ENCODE peak calls at places on chromosomes 11 and 22, in ten cellular contexts. X is cardiac muscle cell, L is lower leg skin, T is AG04449, Z is heart left ventricle, D is astrocyte of the cerebellum, B is lung, S is mucosa of descending colon, H is BE2C, G is MM.1S. J is an unnamed sample.

GRCh38 chr11:119049081-119049480 is 7.9 kb downstream of the HYOU1 start:
- DNase-seq in L (no peak), X (no peak), Z (no peak), S (peak), T (no peak), G (no peak), B (no peak), D (no peak), H (no peak), J (no peak)

GRCh38 chr22:37631448-37632173 is 7.9 kb upstream of the SH3BP1 start:
- DNase-seq in L (no peak), Z (no peak), G (no peak), S (no peak), D (no peak), X (no peak), H (no peak), T (no peak), B (no peak), J (no peak)

GRCh38 chr11:19953909-19954308 is 206.4 kb downstream of the DBX1 start:
- DNase-seq in T (peak), B (no peak), Z (no peak), S (no peak), D (peak), H (no peak), X (peak), L (no peak), G (no peak), J (peak)

GRCh38 chr11:131957891-131958290 is 587.5 kb downstream of the NTM start:
- DNase-seq in G (no peak), B (no peak), Z (no peak), X (no peak), L (no peak), S (no peak), H (no peak), T (no peak), D (no peak), J (no peak)

GRCh38 chr11:130388607-130389205 is 39.7 kb downstream of the ADAMTS8 start:
- DNase-seq in D (no peak), L (no peak), S (no peak), B (no peak), T (no peak), H (no peak), Z (no peak), X (no peak), G (no peak), J (no peak)

GRCh38 chr11:19597876-19598275 is 114.8 kb upstream of the NAV2 start:
- DNase-seq in D (no peak), G (no peak), Z (no peak), L (peak), T (no peak), B (no peak), X (no peak), S (no peak), H (no peak), J (no peak)

GRCh38 chr11:77724639-77725038 is 87.0 kb upstream of the CLNS1A start:
- DNase-seq in S (no peak), H (no peak), L (no peak), Z (no peak), T (no peak), B (no peak), X (no peak), G (no peak), D (no peak), J (no peak)

GRCh38 chr22:24503137-24503850 is 8.2 kb downstream of the UPB1 start:
- DNase-seq in H (peak), T (no peak), B (peak), L (no peak), X (peak), Z (peak), G (peak), D (peak), S (no peak), J (peak)

GRCh38 chr11:45885274-45885920 is at the start of gene MAPK8IP1:
- DNase-seq in X (peak), Z (no peak), H (peak), T (no peak), G (peak), L (no peak), B (peak), S (peak), D (no peak), J (peak)

GRCh38 chr11:12880327-12880726 is 128.8 kb upstream of the RASSF10 start:
- DNase-seq in T (no peak), G (no peak), S (no peak), Z (no peak), X (no peak), H (no peak), D (no peak), L (no peak), B (no peak), J (no peak)

GRCh38 chr11:112859787-112860186 is 101.4 kb upstream of the NCAM1 start:
- DNase-seq in Z (no peak), L (no peak), X (no peak), S (no peak), B (no peak), H (no peak), G (no peak), T (no peak), D (no peak), J (no peak)

GRCh38 chr11:78460468-78460867 is 42.8 kb upstream of the GAB2 start:
- DNase-seq in X (no peak), H (no peak), T (no peak), B (no peak), L (no peak), Z (no peak), D (no peak), S (no peak), G (no peak), J (peak)

GRCh38 chr22:22616636-22617035 is 27.8 kb upstream of the GGTLC2 start:
- DNase-seq in G (peak), T (no peak), D (no peak), X (no peak), S (no peak), H (no peak), L (no peak), B (no peak), Z (no peak), J (peak)

GRCh38 chr11:94885133-94885532 is 88.2 kb downstream of the CWC15 start:
- DNase-seq in G (no peak), T (no peak), B (peak), H (no peak), L (peak), Z (no peak), S (no peak), D (peak), X (no peak), J (peak)

GRCh38 chr11:88420165-88420781 is 82.7 kb upstream of the CTSC start:
- DNase-seq in B (peak), L (no peak), Z (no peak), H (no peak), X (no peak), S (no peak), D (no peak), G (no peak), T (peak), J (peak)

GRCh38 chr11:118841469-118842222 is 42.0 kb upstream of the CXCR5 start:
- DNase-seq in H (no peak), G (peak), B (no peak), D (no peak), Z (no peak), T (no peak), L (no peak), X (no peak), S (no peak), J (no peak)

GRCh38 chr11:75174348-75174747 is 23.4 kb downstream of the SLCO2B1 start:
- DNase-seq in Z (no peak), L (no peak), H (no peak), S (no peak), B (no peak), G (no peak), D (no peak), T (no peak), X (no peak), J (no peak)

DNA sequence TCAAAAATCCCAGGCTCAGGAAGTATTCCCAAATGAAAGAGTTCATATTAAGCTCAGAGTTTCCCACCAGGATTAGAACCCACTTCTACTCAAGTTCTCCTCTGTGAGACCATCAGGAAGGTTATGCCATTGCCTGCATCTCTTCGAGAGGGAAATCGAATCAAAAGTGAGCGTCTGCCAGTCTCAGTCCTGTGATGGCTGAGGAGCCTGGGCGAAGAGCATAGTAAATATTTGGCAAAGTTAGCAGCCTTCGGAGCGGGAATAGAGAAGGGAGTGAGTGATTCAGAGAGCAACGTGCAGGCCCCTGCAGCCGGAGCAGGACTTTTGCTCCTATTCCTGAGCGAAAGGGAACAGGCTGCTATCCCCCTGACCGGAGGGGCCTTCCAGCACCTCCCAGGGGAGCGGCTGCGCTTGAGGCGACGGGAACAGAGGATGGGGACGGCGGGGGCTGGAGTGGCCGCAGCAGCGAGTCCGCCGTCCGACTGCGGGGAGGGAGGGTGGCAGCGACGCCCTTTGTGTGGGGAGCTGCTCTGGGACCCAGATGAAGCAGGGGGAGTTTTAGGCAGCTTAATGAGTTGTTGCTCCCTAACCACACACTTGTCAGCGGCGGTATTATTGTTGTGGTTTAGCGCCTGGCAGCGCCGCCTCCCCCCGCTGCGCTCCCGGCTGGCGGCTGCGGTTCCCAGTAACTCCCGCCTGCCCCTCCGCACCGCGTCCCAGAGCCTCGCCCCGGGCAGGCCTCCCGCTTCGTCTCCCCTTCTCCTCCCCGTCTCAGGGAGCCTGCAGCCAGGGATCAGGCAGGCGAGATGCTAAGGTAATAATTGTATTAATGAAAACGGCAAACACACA is 21.7 kb upstream of the NRGN start:
- DNase-seq in T (no peak), Z (peak), L (no peak), G (peak), B (peak), H (peak), S (no peak), D (peak), X (peak), J (peak)
- TF ChIP-seq CTCF in T (no peak), Z (no peak), L (no peak), G (no peak), B (no peak), H (no peak), S (no peak), D (no peak), X (no peak), J (no peak)

DNA sequence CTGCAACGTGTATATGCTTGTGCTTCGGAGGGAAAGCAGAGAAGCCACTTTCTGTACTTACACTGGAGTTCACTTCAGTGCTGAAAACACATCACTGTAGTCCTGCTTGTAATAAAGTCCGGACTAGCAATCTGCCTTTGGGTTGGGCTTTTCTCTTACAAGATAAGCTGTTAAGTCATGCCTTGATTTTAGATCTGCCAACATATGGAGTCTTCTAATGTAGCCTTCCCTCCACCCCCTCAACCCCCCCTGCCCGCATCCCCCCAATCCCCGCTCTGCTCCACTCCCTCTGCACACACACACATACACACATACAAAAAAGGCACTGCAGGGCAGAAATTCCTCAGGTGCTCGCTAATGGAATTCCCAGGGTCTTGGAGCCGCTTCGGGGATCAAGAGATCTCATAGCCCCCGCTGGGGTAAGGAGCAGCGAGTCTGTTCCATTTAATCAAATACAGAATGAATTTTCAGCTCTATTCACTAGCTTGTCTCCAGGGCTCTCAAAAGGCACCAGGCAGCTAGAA is 3.4 kb downstream of the CDON start:
- DNase-seq in X (no peak), D (no peak), S (no peak), G (no peak), B (no peak), Z (no peak), L (no peak), T (no peak), H (no peak), J (no peak)
- H3K4me3 ChIP-seq in X (no peak), D (no peak), S (no peak), G (no peak), B (no peak), Z (no peak), L (no peak), T (no peak), H (peak), J (no peak)

DNA sequence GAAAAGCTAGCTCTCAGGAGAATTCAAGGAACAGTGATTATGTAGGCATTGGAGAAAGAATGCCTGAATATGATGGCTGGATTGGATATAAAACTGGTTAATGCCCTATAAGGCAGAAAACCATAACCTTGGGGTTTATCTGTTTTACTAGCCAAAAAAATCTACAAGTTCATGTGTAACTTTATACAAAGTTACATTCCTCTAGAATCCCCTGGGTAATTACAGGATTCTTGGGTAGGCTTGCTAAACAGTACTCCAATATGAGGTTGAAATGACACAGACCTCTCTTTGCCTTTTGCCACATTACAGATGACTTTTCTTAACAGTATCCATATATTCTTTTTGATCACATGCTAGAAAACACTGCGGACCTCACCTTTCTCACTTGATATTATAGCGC is 26.0 kb downstream of the TSPAN18 start:
- DNase-seq in B (no peak), D (no peak), G (no peak), L (no peak), S (no peak), H (no peak), X (no peak), T (no peak), Z (no peak), J (no peak)
- TF ChIP-seq CTCF in B (no peak), D (no peak), G (no peak), L (no peak), S (no peak), H (no peak), X (no peak), T (no peak), Z (no peak), J (no peak)

DNA sequence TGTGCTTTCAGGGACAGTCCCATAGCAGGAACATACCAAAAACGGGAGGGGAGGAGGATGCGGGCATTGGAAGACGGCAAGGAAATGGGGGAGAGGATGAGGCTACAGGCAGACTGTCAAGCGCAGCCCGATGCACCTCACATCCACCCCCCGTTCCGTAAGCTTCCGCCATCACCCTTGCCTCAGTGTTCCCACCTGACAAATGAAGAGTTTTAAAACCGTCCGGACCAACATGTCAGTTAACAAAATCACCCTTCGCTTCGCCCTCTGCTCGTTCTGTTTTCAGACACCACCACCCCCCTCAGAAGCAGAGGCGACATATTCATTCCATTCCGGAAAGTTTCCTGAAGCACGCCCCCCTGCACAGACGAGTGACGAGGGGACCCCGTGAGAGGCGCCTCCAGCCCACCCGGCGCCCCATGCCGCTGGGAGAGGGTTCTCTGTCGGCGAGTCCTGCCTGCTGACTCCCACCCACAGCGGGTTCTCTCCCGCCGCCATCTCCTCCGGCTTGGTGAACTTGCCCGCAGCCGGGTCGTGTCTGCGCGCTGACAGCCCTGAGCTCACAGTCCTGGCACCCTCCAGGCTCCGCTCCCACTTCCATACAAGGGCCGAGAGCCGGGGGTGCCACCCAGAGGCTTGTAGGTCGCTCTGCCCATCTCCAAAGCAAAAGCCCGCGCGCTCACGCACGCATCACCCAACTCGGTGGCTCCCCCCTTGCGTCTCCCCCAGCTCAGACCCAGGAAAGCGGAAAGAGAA is 1.5 kb downstream of the IGSF9B start:
- DNase-seq in L (no peak), G (no peak), B (no peak), D (no peak), X (peak), S (peak), T (no peak), H (peak), Z (peak), J (no peak)
- H3K4me3 ChIP-seq in L (no peak), G (no peak), B (no peak), D (peak), X (peak), S (no peak), T (no peak), H (peak), Z (peak), J (no peak)

GRCh38 chr22:34057726-34058125 is 137.4 kb upstream of the LARGE1 start:
- DNase-seq in D (no peak), S (no peak), L (no peak), X (no peak), G (no peak), Z (no peak), T (no peak), H (no peak), B (no peak), J (no peak)

DNA sequence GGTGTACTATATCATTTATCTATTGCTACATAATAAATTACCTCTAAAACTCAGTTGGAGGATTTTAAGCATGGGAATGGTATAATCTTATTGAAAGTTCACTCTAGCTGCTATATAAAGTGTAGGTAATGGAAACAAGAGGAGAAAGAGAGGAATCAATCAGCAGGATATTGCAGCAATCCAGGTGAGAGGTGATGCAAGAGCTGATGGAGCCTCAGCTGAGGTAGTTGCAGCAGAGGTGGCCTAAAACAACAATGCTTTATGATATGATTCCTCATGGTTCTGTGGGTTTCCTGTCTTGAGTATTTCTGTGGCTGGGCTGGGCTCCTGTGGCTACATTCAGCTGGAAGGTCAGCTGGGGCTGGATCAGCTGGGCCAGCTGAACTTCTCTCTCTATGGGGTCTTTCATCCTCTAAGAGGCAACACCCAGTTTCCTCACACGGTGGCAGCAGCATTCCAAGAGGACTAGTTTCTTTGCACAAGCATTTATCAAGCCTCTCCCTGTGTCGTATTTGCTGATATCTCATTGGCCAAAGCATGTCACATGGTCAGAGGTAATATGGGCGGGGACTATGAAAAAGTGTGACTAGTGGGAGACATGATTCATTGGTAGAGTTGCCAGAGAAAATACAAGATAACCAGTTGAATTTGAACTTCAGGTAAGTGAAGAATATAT is 135.4 kb upstream of the LARGE1 start:
- DNase-seq in G (peak), S (no peak), Z (no peak), D (no peak), B (no peak), H (peak), T (no peak), L (no peak), X (peak), J (peak)
- TF ChIP-seq CTCF in G (peak), S (no peak), Z (peak), D (no peak), B (no peak), H (no peak), T (no peak), L (no peak), X (no peak), J (no peak)

GRCh38 chr11:59141673-59142460 is 789 bp upstream of the FAM111A start:
- DNase-seq in D (peak), B (no peak), S (no peak), Z (no peak), X (no peak), G (no peak), T (no peak), H (no peak), L (no peak), J (no peak)

GRCh38 chr11:59144096-59144495 is 1.4 kb downstream of the FAM111A start:
- DNase-seq in D (no peak), B (no peak), Z (no peak), H (no peak), L (no peak), G (no peak), T (no peak), X (no peak), S (no peak), J (no peak)

GRCh38 chr11:59144579-59145345 is 2.1 kb downstream of the FAM111A start:
- DNase-seq in D (peak), S (peak), B (peak), Z (peak), X (peak), L (peak), H (no peak), T (no peak), G (peak), J (peak)

GRCh38 chr11:59142530-59143507 is at the start of gene FAM111A:
- DNase-seq in G (peak), B (peak), T (peak), H (peak), D (peak), Z (peak), S (peak), L (peak), X (peak), J (peak)

GRCh38 chr11:59145534-59145933 is 2.9 kb downstream of the FAM111A start:
- DNase-seq in X (no peak), T (peak), D (no peak), Z (no peak), B (no peak), G (no peak), S (no peak), H (no peak), L (no peak), J (peak)
- H3K4me3 ChIP-seq in X (no peak), T (peak), D (peak), Z (no peak), B (no peak), G (peak), S (no peak), H (no peak), L (no peak), J (peak)

DNA sequence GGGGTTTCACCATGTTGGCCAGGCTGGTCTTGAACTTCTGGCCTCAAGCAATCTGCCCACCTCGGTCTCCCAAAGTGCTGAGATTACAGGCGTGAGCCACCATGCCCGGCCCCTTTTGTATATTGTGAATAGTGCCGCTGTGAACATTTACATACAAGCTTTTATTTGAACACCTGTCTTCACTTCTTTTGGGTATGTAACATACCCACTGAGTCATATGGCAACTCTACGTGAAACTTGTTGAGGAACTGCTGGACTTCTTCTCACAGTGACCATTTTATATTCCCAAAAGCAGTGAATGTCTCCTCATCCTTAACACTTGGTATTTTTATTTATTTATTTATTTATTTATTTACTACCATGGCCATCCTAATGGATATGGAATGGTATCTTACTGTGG is 3.9 kb upstream of the SCT start:
- DNase-seq in X (no peak), T (no peak), G (no peak), L (no peak), S (no peak), B (no peak), Z (no peak), D (no peak), H (no peak), J (no peak)
- TF ChIP-seq CTCF in X (no peak), T (no peak), G (no peak), L (no peak), S (no peak), B (no peak), Z (no peak), D (no peak), H (no peak), J (no peak)

GRCh38 chr22:39530692-39531331 is 1.7 kb downstream of the RPS19BP1 start:
- DNase-seq in B (no peak), Z (no peak), L (no peak), D (no peak), S (peak), T (no peak), X (peak), H (peak), G (peak), J (peak)
- H3K4me3 ChIP-seq in B (no peak), Z (no peak), L (no peak), D (no peak), S (no peak), T (no peak), X (no peak), H (no peak), G (peak), J (no peak)

J was measured in epithelial cell of esophagus.